ENCODE peak calls at places on chromosomes 6 and 20, in five cellular contexts. O is adipocyte, E is mesenchymal stem cell, D is colonic mucosa, B is neuronal stem cell. Q is an unnamed sample.
A peak's percentile ranks its signal among the peaks of the same experiment; 100 is the strongest.

GRCh38 chr20:25294459-25295385 is 46.8 kb downstream of the PYGB start:
- DNase-seq in O (peak; percentile 70), D (peak; percentile 54), B (peak; percentile 33), E (peak; percentile 75), Q (peak; percentile 63)

GRCh38 chr6:2793491-2794151 is 28.4 kb downstream of the WRNIP1 start:
- DNase-seq in B (no peak), O (no peak), E (no peak), D (no peak), Q (peak; percentile 19)

GRCh38 chr6:3731700-3732099 is 19.8 kb downstream of the PXDC1 start:
- DNase-seq in D (no peak), B (no peak), E (no peak), O (no peak), Q (no peak)

GRCh38 chr6:3346476-3346875 is 87.7 kb downstream of the PSMG4 start:
- DNase-seq in D (no peak), B (no peak), O (no peak), E (no peak), Q (no peak)

GRCh38 chr20:23436681-23437080 is 2.8 kb upstream of the CSTL1 start:
- DNase-seq in D (no peak), B (no peak), O (no peak), E (no peak), Q (no peak)

GRCh38 chr20:21339499-21339898 is 36.4 kb downstream of the XRN2 start:
- DNase-seq in E (no peak), B (no peak), O (no peak), D (no peak), Q (no peak)

GRCh38 chr20:36313476-36313875 is 7.3 kb downstream of the DLGAP4 start:
- DNase-seq in B (no peak), O (no peak), E (no peak), D (no peak), Q (no peak)

GRCh38 chr6:122102026-122102425 is 297.4 kb upstream of the HSF2 start:
- DNase-seq in D (no peak), E (no peak), B (no peak), O (no peak), Q (no peak)

GRCh38 chr20:44457016-44457415 is 18.7 kb upstream of the TTPAL start:
- DNase-seq in B (no peak), O (no peak), E (no peak), D (peak; percentile 69), Q (no peak)

GRCh38 chr6:82959385-82959941 is 106.2 kb downstream of the UBE3D start:
- DNase-seq in O (no peak), E (peak; percentile 27), D (no peak), B (peak; percentile 38), Q (peak; percentile 55)

GRCh38 chr6:121897337-121897760 is 461.9 kb downstream of the GJA1 start:
- DNase-seq in E (no peak), O (peak; percentile 37), D (no peak), B (peak; percentile 74), Q (peak; percentile 45)

GRCh38 chr6:106514281-106514885 is 114.9 kb downstream of the RTN4IP1 start:
- DNase-seq in E (no peak), O (no peak), B (no peak), D (no peak), Q (no peak)

GRCh38 chr6:125586074-125586473 is 163.4 kb upstream of the HEY2 start:
- DNase-seq in B (no peak), D (no peak), E (peak; percentile 26), O (peak; percentile 27), Q (peak; percentile 32)

GRCh38 chr6:101396552-101397173 is 3.2 kb downstream of the GRIK2 start:
- DNase-seq in D (peak; percentile 71), B (peak; percentile 82), O (peak; percentile 83), E (peak; percentile 65), Q (peak; percentile 54)

GRCh38 chr6:140078552-140079126 is 704.2 kb upstream of the CITED2 start:
- DNase-seq in B (no peak), D (no peak), O (peak; percentile 90), E (peak; percentile 75), Q (peak; percentile 88)

GRCh38 chr6:25913741-25914140 is 16.8 kb downstream of the SLC17A2 start:
- DNase-seq in O (no peak), B (no peak), D (no peak), E (no peak), Q (no peak)

GRCh38 chr6:15870354-15871043 is 207.7 kb upstream of the DTNBP1 start:
- DNase-seq in B (no peak), D (no peak), O (peak; percentile 77), E (peak; percentile 80), Q (peak; percentile 71)

GRCh38 chr6:130204322-130204721 is 18.4 kb downstream of the SAMD3 start:
- DNase-seq in D (no peak), B (no peak), O (no peak), E (no peak), Q (no peak)

GRCh38 chr6:125950293-125950692 is 6.3 kb upstream of the HINT3 start:
- DNase-seq in E (peak; percentile 73), D (no peak), O (peak; percentile 65), B (no peak), Q (peak; percentile 86)

GRCh38 chr20:25054133-25054820 is 3.7 kb downstream of the ACSS1 start:
- DNase-seq in O (no peak), E (no peak), D (no peak), B (no peak), Q (no peak)

GRCh38 chr6:82298012-82298411 is 50.5 kb upstream of the IBTK start:
- DNase-seq in B (no peak), E (peak; percentile 43), D (no peak), O (peak; percentile 19), Q (peak; percentile 59)

GRCh38 chr6:6002005-6002808 is 4.5 kb downstream of the NRN1 start:
- DNase-seq in E (no peak), B (no peak), D (no peak), O (no peak), Q (peak; percentile 56)

GRCh38 chr20:1636621-1637020 is 16.8 kb upstream of the SIRPB1 start:
- DNase-seq in E (no peak), B (no peak), O (no peak), D (no peak), Q (no peak)

GRCh38 chr6:6546318-6547110 is 42.0 kb upstream of the LY86 start:
- DNase-seq in B (peak; percentile 47), D (no peak), E (peak; percentile 21), O (peak; percentile 19), Q (no peak)

GRCh38 chr20:61082700-61083099 is 169.4 kb upstream of the CDH4 start:
- DNase-seq in D (no peak), O (no peak), E (no peak), B (no peak), Q (no peak)

GRCh38 chr6:34059914-34060313 is 86.0 kb downstream of the GRM4 start:
- DNase-seq in E (no peak), D (no peak), B (no peak), O (no peak), Q (peak; percentile 10)

GRCh38 chr6:151060096-151060741 is 179.5 kb upstream of the AKAP12 start:
- DNase-seq in E (peak; percentile 96), O (peak; percentile 76), B (no peak), D (peak; percentile 12), Q (peak; percentile 96)

GRCh38 chr6:25418463-25419052 is 139.4 kb downstream of the CARMIL1 start:
- DNase-seq in O (peak; percentile 18), B (no peak), E (no peak), D (no peak), Q (no peak)

GRCh38 chr6:7920425-7920824 is 9.8 kb upstream of the TXNDC5 start:
- DNase-seq in E (no peak), O (no peak), B (no peak), D (no peak), Q (peak; percentile 5)

GRCh38 chr6:1020133-1020532 is 291.8 kb upstream of the FOXQ1 start:
- DNase-seq in O (no peak), B (no peak), D (no peak), E (no peak), Q (no peak)

GRCh38 chr6:138537090-138537489 is 37.8 kb upstream of the NHSL1 start:
- DNase-seq in D (no peak), B (no peak), E (no peak), O (peak; percentile 15), Q (peak; percentile 63)

GRCh38 chr6:10347561-10348327 is 67.1 kb downstream of the TFAP2A start:
- DNase-seq in E (peak; percentile 17), D (no peak), B (no peak), O (peak; percentile 44), Q (peak; percentile 64)

GRCh38 chr6:122947355-122947754 is 48.7 kb upstream of the CLVS2 start:
- DNase-seq in D (no peak), E (peak; percentile 7), O (peak; percentile 0), B (peak; percentile 11), Q (peak; percentile 0)

GRCh38 chr20:63777614-63778013 is 38.0 kb downstream of the SLC2A4RG start:
- DNase-seq in D (no peak), E (no peak), O (no peak), B (no peak), Q (no peak)

DNA sequence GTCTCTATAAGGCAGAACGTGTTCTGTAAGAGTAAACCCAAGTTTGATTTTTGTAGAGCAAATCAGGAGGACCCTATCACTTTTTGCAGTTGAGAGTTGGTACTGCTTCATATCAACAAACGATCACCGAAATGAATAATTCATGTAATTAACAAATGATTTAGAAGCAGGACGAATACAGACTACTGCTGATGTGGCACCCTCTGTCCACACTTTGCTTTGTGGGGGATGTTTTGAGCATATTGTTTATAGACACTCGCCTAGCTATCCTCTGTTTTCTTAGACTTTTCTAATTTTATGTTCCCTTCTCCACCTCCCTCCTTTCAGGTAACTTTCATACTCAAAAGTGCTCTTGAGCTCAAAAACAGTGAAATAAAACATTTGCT is 1.6 kb downstream of the CD2AP start:
- DNase-seq in D (no peak), O (peak; percentile 51), E (peak; percentile 24), B (no peak), Q (peak; percentile 56)
- H3K9ac ChIP-seq in D (peak overlapping the region; percentile 95), O (peak overlapping the region; percentile 93), E (peak overlapping the region; percentile 96), B (no peak overlapping the region), Q (peak overlapping the region; percentile 96)

GRCh38 chr6:53315086-53315724 is 33.5 kb downstream of the ELOVL5 start:
- DNase-seq in B (no peak), E (no peak), O (no peak), D (no peak), Q (no peak)
- H3K4me1 ChIP-seq in B (peaks cover 3% of the 10 kb centered on the region), E (peaks cover 5% of the 10 kb centered on the region), O (peaks cover 55% of the 10 kb centered on the region), D (no peaks in the 10 kb centered on the region), Q (peaks cover 35% of the 10 kb centered on the region)

GRCh38 chr6:107629545-107630147 is 139.7 kb downstream of the SOBP start:
- DNase-seq in E (peak; percentile 20), O (no peak), D (no peak), B (no peak), Q (no peak)
- H3K4me3 ChIP-seq in E (no peak overlapping the region), O (no peak overlapping the region), D (no peak overlapping the region), B (no peak overlapping the region), Q (no peak overlapping the region)

DNA sequence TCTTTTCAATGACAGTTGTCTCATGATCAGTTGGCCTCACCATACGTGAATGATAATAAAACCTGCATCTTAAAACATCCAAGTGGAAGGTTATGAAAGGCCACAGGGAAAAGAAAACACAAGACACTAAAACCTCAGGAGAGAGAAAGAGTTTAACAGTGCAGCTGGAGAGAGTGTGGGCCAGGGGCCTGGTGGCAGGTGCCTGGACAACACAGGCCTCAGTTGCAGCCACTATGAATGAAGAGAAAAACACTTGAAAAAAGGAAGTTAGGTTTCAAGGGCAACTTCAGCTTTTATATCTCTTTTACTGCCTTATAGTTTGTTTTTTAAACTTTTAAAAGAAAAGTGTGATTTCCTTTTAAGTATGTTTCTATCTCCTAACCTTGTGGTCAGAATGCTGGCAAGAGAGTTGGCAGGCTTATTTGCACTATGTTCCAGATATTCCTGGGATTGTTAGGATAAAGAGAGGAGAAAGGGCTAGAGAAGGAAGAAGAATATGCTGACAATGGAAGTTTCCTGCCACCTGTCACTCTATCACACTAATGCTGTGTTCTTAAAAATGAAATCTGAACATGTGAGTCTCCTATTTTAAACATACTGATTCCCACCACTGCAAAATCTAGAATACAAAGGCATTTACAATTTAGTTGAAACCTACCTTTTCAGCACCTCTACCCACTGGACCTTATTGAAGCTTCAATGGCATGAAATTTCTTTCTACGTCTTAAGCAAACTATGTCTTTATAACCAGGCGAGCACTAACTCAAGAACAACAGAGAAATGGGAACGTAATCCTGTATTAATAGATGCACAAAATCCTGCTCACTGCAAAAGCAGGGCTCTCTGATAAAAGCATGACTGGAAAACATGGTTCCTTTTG is 222.4 kb downstream of the CD83 start:
- DNase-seq in E (no peak), B (no peak), O (no peak), D (no peak), Q (no peak)
- H3K9ac ChIP-seq in E (no peak overlapping the region), B (no peak overlapping the region), O (no peak overlapping the region), D (no peak overlapping the region), Q (no peak overlapping the region)